ENCODE peak calls at places on chromosomes 2 and 18, in four cellular contexts. One of them, this sample, is unnamed.

GRCh38 chr18:37717656-37718055 is 152.1 kb upstream of the CELF4 start:
- DNase-seq in endothelial cell: no peak
- DNase-seq in BJ: no peak
- DNase-seq in neural progenitor cell: no peak
- DNase-seq in this sample: no peak

GRCh38 chr18:7632152-7633098 is 65.3 kb downstream of the PTPRM start:
- DNase-seq in endothelial cell: no peak
- DNase-seq in BJ: no peak
- DNase-seq in neural progenitor cell: no peak
- DNase-seq in this sample: no peak

GRCh38 chr2:43068053-43068471 is 158.3 kb downstream of the ZFP36L2 start:
- DNase-seq in endothelial cell: no peak
- DNase-seq in BJ: no peak
- DNase-seq in neural progenitor cell: peak; percentile 93
- DNase-seq in this sample: no peak

GRCh38 chr2:127231130-127231865 is 11.2 kb upstream of the CYP27C1 start:
- DNase-seq in endothelial cell: no peak
- DNase-seq in BJ: no peak
- DNase-seq in neural progenitor cell: no peak
- DNase-seq in this sample: no peak

GRCh38 chr2:43274055-43274454 is 47.6 kb upstream of the ZFP36L2 start:
- DNase-seq in endothelial cell: no peak
- DNase-seq in BJ: no peak
- DNase-seq in neural progenitor cell: no peak
- DNase-seq in this sample: no peak

GRCh38 chr2:99066602-99067001 is 74.9 kb upstream of the C2orf15 start:
- DNase-seq in endothelial cell: peak; percentile 20
- DNase-seq in BJ: no peak
- DNase-seq in neural progenitor cell: peak; percentile 34
- DNase-seq in this sample: no peak

GRCh38 chr2:105640241-105640640 is 104.5 kb upstream of the NCK2 start:
- DNase-seq in endothelial cell: no peak
- DNase-seq in BJ: no peak
- DNase-seq in neural progenitor cell: no peak
- DNase-seq in this sample: no peak

GRCh38 chr2:188495990-188496431 is 204.3 kb downstream of the GULP1 start:
- DNase-seq in endothelial cell: no peak
- DNase-seq in BJ: peak; percentile 33
- DNase-seq in neural progenitor cell: no peak
- DNase-seq in this sample: no peak

GRCh38 chr2:73827018-73827417 is 1.7 kb upstream of the STAMBP start:
- DNase-seq in endothelial cell: no peak
- DNase-seq in BJ: no peak
- DNase-seq in neural progenitor cell: no peak
- DNase-seq in this sample: no peak

GRCh38 chr2:44836916-44837315 is 104.6 kb upstream of the SIX3 start:
- DNase-seq in endothelial cell: no peak
- DNase-seq in BJ: no peak
- DNase-seq in neural progenitor cell: no peak
- DNase-seq in this sample: peak; percentile 62

GRCh38 chr2:106076941-106077340 is 117.2 kb downstream of the UXS1 start:
- DNase-seq in endothelial cell: no peak
- DNase-seq in BJ: no peak
- DNase-seq in neural progenitor cell: no peak
- DNase-seq in this sample: no peak

GRCh38 chr2:740446-741293 is 63.5 kb upstream of the TMEM18 start:
- DNase-seq in endothelial cell: peak; percentile 94
- DNase-seq in BJ: peak; percentile 65
- DNase-seq in neural progenitor cell: peak; percentile 100
- DNase-seq in this sample: peak; percentile 96

GRCh38 chr2:23351388-23352141 is 33.4 kb upstream of the KLHL29 start:
- DNase-seq in endothelial cell: peak; percentile 83
- DNase-seq in BJ: peak; percentile 19
- DNase-seq in neural progenitor cell: peak; percentile 88
- DNase-seq in this sample: peak; percentile 94

GRCh38 chr2:46372475-46372874 is 75.3 kb downstream of the EPAS1 start:
- DNase-seq in endothelial cell: no peak
- DNase-seq in BJ: no peak
- DNase-seq in neural progenitor cell: no peak
- DNase-seq in this sample: no peak

GRCh38 chr2:226213717-226214116 is 585.9 kb downstream of the IRS1 start:
- DNase-seq in endothelial cell: no peak
- DNase-seq in BJ: peak; percentile 73
- DNase-seq in neural progenitor cell: no peak
- DNase-seq in this sample: no peak

GRCh38 chr2:99507964-99508818 is 18.4 kb upstream of the REV1 start:
- DNase-seq in endothelial cell: no peak
- DNase-seq in BJ: no peak
- DNase-seq in neural progenitor cell: no peak
- DNase-seq in this sample: no peak

GRCh38 chr2:142827170-142827569 is 50.3 kb upstream of the KYNU start:
- DNase-seq in endothelial cell: no peak
- DNase-seq in BJ: no peak
- DNase-seq in neural progenitor cell: no peak
- DNase-seq in this sample: no peak

GRCh38 chr2:41966431-41966893 is 81.4 kb upstream of the PKDCC start:
- DNase-seq in endothelial cell: no peak
- DNase-seq in BJ: peak; percentile 79
- DNase-seq in neural progenitor cell: no peak
- DNase-seq in this sample: peak; percentile 94

DNA sequence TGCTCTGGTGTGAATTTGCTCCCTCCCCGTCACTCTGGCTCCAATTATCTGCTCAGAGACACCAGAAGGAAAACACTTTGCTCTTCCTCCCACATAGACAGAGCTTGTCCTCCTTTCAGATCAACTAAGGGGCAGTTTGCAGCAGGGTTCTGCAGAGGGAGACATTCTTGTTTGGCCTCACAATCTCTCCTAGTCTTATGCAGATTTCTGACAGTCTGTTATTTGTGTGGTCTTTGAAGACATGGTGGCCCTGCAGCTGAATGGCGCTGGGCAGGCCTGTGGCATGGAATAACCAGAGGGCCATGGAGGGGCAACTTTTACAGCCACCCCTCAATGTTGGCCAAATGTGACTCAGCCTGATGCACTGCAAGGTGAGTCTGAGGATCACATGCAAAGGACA is 48.5 kb upstream of the SEC11C start:
- DNase-seq in endothelial cell: no peak
- DNase-seq in BJ: no peak
- DNase-seq in neural progenitor cell: no peak
- DNase-seq in this sample: no peak
- TF ChIP-seq CTCF in endothelial cell: no peak
- TF ChIP-seq CTCF in BJ: no peak
- TF ChIP-seq CTCF in neural progenitor cell: no peak
- TF ChIP-seq CTCF in this sample: no peak

GRCh38 chr18:74389991-74390390 is 67.1 kb downstream of the DIPK1C start:
- DNase-seq in endothelial cell: no peak
- DNase-seq in BJ: no peak
- DNase-seq in neural progenitor cell: no peak
- DNase-seq in this sample: no peak

GRCh38 chr18:74392323-74392722 is 64.8 kb downstream of the DIPK1C start:
- DNase-seq in endothelial cell: no peak
- DNase-seq in BJ: no peak
- DNase-seq in neural progenitor cell: no peak
- DNase-seq in this sample: no peak

GRCh38 chr18:74389161-74389927 is 67.8 kb downstream of the DIPK1C start:
- DNase-seq in endothelial cell: peak; percentile 10
- DNase-seq in BJ: no peak
- DNase-seq in neural progenitor cell: no peak
- DNase-seq in this sample: no peak

GRCh38 chr18:74388227-74388626 is 68.9 kb downstream of the DIPK1C start:
- DNase-seq in endothelial cell: no peak
- DNase-seq in BJ: no peak
- DNase-seq in neural progenitor cell: no peak
- DNase-seq in this sample: no peak

GRCh38 chr18:74390900-74391299 is 66.2 kb downstream of the DIPK1C start:
- DNase-seq in endothelial cell: no peak
- DNase-seq in BJ: no peak
- DNase-seq in neural progenitor cell: no peak
- DNase-seq in this sample: no peak
- TF ChIP-seq CTCF in endothelial cell: no peak
- TF ChIP-seq CTCF in BJ: no peak
- TF ChIP-seq CTCF in neural progenitor cell: no peak
- TF ChIP-seq CTCF in this sample: no peak

DNA sequence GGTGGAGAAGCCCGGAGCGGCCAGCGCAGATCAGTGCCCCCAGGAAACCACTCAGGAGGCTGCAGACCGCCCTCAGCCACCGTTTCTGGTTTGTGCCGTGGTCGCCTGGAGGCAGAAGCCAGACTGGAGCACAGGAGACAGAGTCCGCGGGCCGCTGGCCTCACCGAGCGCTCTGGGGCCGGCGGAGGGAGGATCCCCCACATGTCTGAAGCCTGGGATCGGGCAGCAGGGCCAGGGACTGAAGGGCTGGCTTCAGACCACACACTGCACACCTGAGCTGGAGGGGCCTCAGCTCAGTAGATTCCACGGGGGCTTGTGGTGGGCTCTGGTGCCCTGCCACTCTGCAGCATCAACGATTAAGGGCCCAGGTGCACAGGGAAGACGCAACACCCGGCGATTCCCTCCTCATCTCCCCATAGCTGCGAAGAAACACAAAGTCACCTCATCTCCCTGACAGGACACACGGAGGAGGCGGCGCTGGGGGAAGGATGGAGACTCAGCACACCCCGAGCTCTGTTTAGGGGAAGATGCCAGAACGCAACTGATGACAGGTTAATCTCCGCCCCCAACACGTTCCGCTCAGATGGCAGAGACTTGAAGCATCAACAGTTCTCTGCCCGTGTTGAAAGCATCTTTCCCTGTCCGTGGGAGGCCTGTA is 408.1 kb downstream of the GALR1 start:
- DNase-seq in endothelial cell: no peak
- DNase-seq in BJ: no peak
- DNase-seq in neural progenitor cell: no peak
- DNase-seq in this sample: no peak
- TF ChIP-seq CTCF in endothelial cell: no peak
- TF ChIP-seq CTCF in BJ: no peak
- TF ChIP-seq CTCF in neural progenitor cell: no peak
- TF ChIP-seq CTCF in this sample: no peak

GRCh38 chr2:157874997-157875719 is 972 bp downstream of the ACVR1 start:
- DNase-seq in endothelial cell: peak; percentile 4
- DNase-seq in BJ: peak; percentile 76
- DNase-seq in neural progenitor cell: peak; percentile 72
- DNase-seq in this sample: no peak

GRCh38 chr2:157877761-157878400 is 1.8 kb upstream of the ACVR1 start:
- DNase-seq in endothelial cell: no peak
- DNase-seq in BJ: no peak
- DNase-seq in neural progenitor cell: no peak
- DNase-seq in this sample: no peak

GRCh38 chr2:157875720-157876065 is 437 bp downstream of the ACVR1 start:
- DNase-seq in endothelial cell: peak; percentile 72
- DNase-seq in BJ: no peak
- DNase-seq in neural progenitor cell: peak; percentile 83
- DNase-seq in this sample: peak; percentile 86

GRCh38 chr2:157876771-157877108 is 610 bp upstream of the ACVR1 start:
- DNase-seq in endothelial cell: no peak
- DNase-seq in BJ: no peak
- DNase-seq in neural progenitor cell: no peak
- DNase-seq in this sample: no peak

DNA sequence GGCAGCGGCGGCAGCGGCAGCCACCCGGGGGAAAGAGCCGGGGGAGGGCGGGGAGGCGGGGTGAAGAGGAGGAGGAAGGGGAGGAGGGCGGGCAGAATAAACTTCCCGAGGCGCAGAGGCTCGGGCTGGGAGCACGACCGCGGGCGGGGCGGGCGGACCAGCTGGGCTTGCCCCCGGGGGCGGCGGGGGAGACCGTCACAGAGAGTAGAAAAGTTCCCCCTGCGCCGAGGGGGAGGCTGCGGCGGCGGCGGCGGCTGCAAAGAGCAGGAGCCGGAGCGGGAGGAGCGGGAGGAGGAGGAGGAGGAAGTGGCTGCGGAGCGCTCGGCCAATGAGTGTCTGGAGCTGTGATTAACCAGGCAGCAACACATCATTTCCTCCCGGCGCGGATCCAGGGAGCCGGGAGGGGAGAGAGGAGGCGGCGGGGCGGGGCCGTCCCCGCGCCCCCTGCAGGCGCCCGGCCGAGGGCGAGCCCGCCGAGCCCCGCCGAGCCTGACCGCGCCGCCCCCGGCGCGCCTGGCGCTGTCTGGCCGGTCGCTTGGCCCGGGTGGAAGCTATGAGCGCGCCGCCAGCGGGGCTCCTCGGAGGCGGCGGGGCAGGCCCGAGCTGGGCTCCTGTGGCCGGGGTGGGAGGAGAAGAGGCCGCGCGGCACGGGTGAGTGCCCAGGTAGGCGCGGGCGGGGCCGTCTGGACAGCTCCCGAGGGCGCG is at the start of gene ACVR1:
- DNase-seq in endothelial cell: peak; percentile 87
- DNase-seq in BJ: peak; percentile 70
- DNase-seq in neural progenitor cell: peak; percentile 98
- DNase-seq in this sample: peak; percentile 97
- TF ChIP-seq CTCF in endothelial cell: peak; percentile 18
- TF ChIP-seq CTCF in BJ: peak; percentile 30
- TF ChIP-seq CTCF in neural progenitor cell: peak; percentile 26
- TF ChIP-seq CTCF in this sample: peak; percentile 45

GRCh38 chr2:118814368-118814767 is 33.1 kb downstream of the EN1 start:
- DNase-seq in endothelial cell: no peak
- DNase-seq in BJ: no peak
- DNase-seq in neural progenitor cell: peak; percentile 8
- DNase-seq in this sample: no peak

GRCh38 chr2:118815731-118816130 is 31.7 kb downstream of the EN1 start:
- DNase-seq in endothelial cell: no peak
- DNase-seq in BJ: no peak
- DNase-seq in neural progenitor cell: no peak
- DNase-seq in this sample: no peak

GRCh38 chr2:118815314-118815713 is 32.1 kb downstream of the EN1 start:
- DNase-seq in endothelial cell: no peak
- DNase-seq in BJ: no peak
- DNase-seq in neural progenitor cell: no peak
- DNase-seq in this sample: no peak

GRCh38 chr2:118817469-118817868 is 30.0 kb downstream of the EN1 start:
- DNase-seq in endothelial cell: no peak
- DNase-seq in BJ: no peak
- DNase-seq in neural progenitor cell: peak; percentile 16
- DNase-seq in this sample: no peak

GRCh38 chr2:118816669-118817068 is 30.8 kb downstream of the EN1 start:
- DNase-seq in endothelial cell: no peak
- DNase-seq in BJ: no peak
- DNase-seq in neural progenitor cell: no peak
- DNase-seq in this sample: no peak
- TF ChIP-seq CTCF in endothelial cell: no peak
- TF ChIP-seq CTCF in BJ: no peak
- TF ChIP-seq CTCF in neural progenitor cell: no peak
- TF ChIP-seq CTCF in this sample: no peak

GRCh38 chr18:71849407-71849806 is 694.7 kb downstream of the CBLN2 start:
- DNase-seq in endothelial cell: no peak
- DNase-seq in BJ: no peak
- DNase-seq in neural progenitor cell: no peak
- DNase-seq in this sample: no peak
- TF ChIP-seq CTCF in endothelial cell: no peak
- TF ChIP-seq CTCF in BJ: no peak
- TF ChIP-seq CTCF in neural progenitor cell: peak; percentile 7
- TF ChIP-seq CTCF in this sample: no peak